ENCODE peak calls at places on chromosomes 1 and 21, in five cellular contexts. E, G, B, L and C are unnamed samples.
A peak's percentile ranks its signal among the peaks of the same experiment; 100 is the strongest.

GRCh38 chr1:238982736-238983135 is 403.6 kb upstream of the CHRM3 start:
- DNase-seq in E (no peak), G (no peak), B (no peak), L (no peak), C (no peak)

GRCh38 chr1:35640380-35641232 is 720 bp downstream of the PSMB2 start:
- DNase-seq in E (peak; percentile 17), G (no peak), B (no peak), L (no peak), C (no peak)

GRCh38 chr1:67749844-67750689 is 65.1 kb downstream of the GADD45A start:
- DNase-seq in E (peak; percentile 36), G (peak; percentile 73), B (peak; percentile 89), L (peak; percentile 56), C (peak; percentile 22)

GRCh38 chr1:77605246-77606026 is 77.0 kb downstream of the ZZZ3 start:
- DNase-seq in E (peak; percentile 64), G (peak; percentile 4), B (peak; percentile 92), L (peak; percentile 68), C (peak; percentile 46)

GRCh38 chr21:42696026-42696380 is 42.6 kb downstream of the PDE9A start:
- DNase-seq in E (no peak), G (no peak), B (no peak), L (no peak), C (no peak)

GRCh38 chr1:204267191-204267601 is 53.4 kb upstream of the GOLT1A start:
- DNase-seq in E (no peak), G (no peak), B (no peak), L (no peak), C (no peak)

GRCh38 chr1:46558141-46558963 is 6.9 kb upstream of the KNCN start:
- DNase-seq in E (no peak), G (no peak), B (no peak), L (peak; percentile 10), C (no peak)

GRCh38 chr1:51741121-51741681 is 124.3 kb downstream of the OSBPL9 start:
- DNase-seq in E (no peak), G (no peak), B (no peak), L (no peak), C (no peak)

GRCh38 chr1:46166521-46167462 is 8.1 kb upstream of the TSPAN1 start:
- DNase-seq in E (no peak), G (no peak), B (peak; percentile 15), L (peak; percentile 60), C (no peak)

GRCh38 chr21:32975811-32976507 is 49.8 kb upstream of the OLIG2 start:
- DNase-seq in E (no peak), G (no peak), B (no peak), L (no peak), C (no peak)

GRCh38 chr1:64663654-64664053 is 81.2 kb upstream of the RAVER2 start:
- DNase-seq in E (no peak), G (peak; percentile 16), B (no peak), L (no peak), C (no peak)

GRCh38 chr1:169483500-169483966 is 2.2 kb downstream of the SLC19A2 start:
- DNase-seq in E (peak; percentile 86), G (peak; percentile 71), B (peak; percentile 89), L (peak; percentile 76), C (no peak)

GRCh38 chr1:225467193-225468020 is 39.6 kb upstream of the LBR start:
- DNase-seq in E (peak; percentile 44), G (no peak), B (no peak), L (peak; percentile 55), C (no peak)

GRCh38 chr21:29335720-29336119 is 37.0 kb downstream of the BACH1 start:
- DNase-seq in E (no peak), G (no peak), B (peak; percentile 53), L (no peak), C (no peak)

GRCh38 chr1:21532496-21532895 is 23.3 kb downstream of the ALPL start:
- DNase-seq in E (no peak), G (no peak), B (no peak), L (no peak), C (no peak)

GRCh38 chr1:118155106-118155505 is 29.9 kb downstream of the SPAG17 start:
- DNase-seq in E (no peak), G (no peak), B (no peak), L (no peak), C (no peak)

GRCh38 chr1:236143104-236143948 is 987 bp downstream of the GPR137B start:
- DNase-seq in E (no peak), G (peak; percentile 63), B (peak; percentile 75), L (no peak), C (no peak)

GRCh38 chr1:112852934-112853333 is 103.1 kb downstream of the SLC16A1 start:
- DNase-seq in E (no peak), G (no peak), B (no peak), L (no peak), C (no peak)

GRCh38 chr1:145935708-145936107 is 8.4 kb upstream of the RBM8A start:
- DNase-seq in E (no peak), G (no peak), B (no peak), L (no peak), C (no peak)

GRCh38 chr1:23424171-23424959 is at the start of gene TCEA3:
- DNase-seq in E (peak; percentile 83), G (peak; percentile 77), B (no peak), L (peak; percentile 81), C (no peak)

GRCh38 chr1:6426321-6426971 is 1.9 kb downstream of the ESPN start:
- DNase-seq in E (no peak), G (no peak), B (no peak), L (peak; percentile 53), C (no peak)

GRCh38 chr1:248858096-248858890 is 592 bp downstream of the ZNF692 start:
- DNase-seq in E (peak; percentile 72), G (peak; percentile 84), B (peak; percentile 54), L (peak; percentile 82), C (peak; percentile 32)

GRCh38 chr1:96749618-96750017 is 28.0 kb downstream of the PTBP2 start:
- DNase-seq in E (no peak), G (no peak), B (peak; percentile 14), L (no peak), C (no peak)

GRCh38 chr21:31580866-31581276 is 78.6 kb upstream of the SOD1 start:
- DNase-seq in E (peak; percentile 30), G (peak; percentile 81), B (peak; percentile 72), L (peak; percentile 67), C (peak; percentile 69)

GRCh38 chr1:201552941-201553341 is 14.0 kb downstream of the NAV1 start:
- DNase-seq in E (no peak), G (no peak), B (no peak), L (no peak), C (no peak)

GRCh38 chr1:53572061-53572801 is 113.0 kb downstream of the DMRTB1 start:
- DNase-seq in E (peak; percentile 14), G (peak; percentile 81), B (no peak), L (peak; percentile 52), C (no peak)

GRCh38 chr21:42302794-42303193 is 12.4 kb downstream of the TFF3 start:
- DNase-seq in E (no peak), G (no peak), B (no peak), L (no peak), C (no peak)

DNA sequence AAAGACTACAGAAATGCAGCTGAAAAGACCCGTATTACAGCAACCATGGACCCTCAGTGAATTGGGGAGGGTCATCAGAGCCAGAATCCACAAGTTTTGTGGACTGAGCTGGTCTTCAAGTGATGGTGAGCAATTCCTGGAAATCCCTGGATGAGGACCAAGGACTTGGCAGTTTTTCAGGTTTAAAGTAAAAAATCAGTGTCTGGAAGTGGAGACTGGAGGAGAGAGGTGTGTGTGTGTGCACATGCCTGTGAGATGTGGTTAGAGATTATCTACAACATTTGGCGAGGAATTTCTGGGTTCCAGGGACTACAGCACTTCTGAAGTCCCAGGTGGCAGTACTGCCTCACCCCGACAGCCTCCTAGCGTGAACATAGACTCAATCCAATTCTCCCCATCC is 56.4 kb downstream of the KIRREL1 start:
- DNase-seq in E (no peak), G (no peak), B (peak; percentile 48), L (no peak), C (no peak)
- TF ChIP-seq CTCF in E (no peak), G (no peak), B (no peak), L (no peak), C (no peak)

GRCh38 chr1:227661495-227661894 is 73.6 kb downstream of the JMJD4 start:
- DNase-seq in E (no peak), G (no peak), B (no peak), L (no peak), C (no peak)

GRCh38 chr1:227662933-227663332 is 72.2 kb downstream of the JMJD4 start:
- DNase-seq in E (no peak), G (no peak), B (no peak), L (no peak), C (no peak)

GRCh38 chr1:227666286-227666685 is 68.8 kb downstream of the JMJD4 start:
- DNase-seq in E (no peak), G (no peak), B (no peak), L (no peak), C (no peak)
- H3K9me3 ChIP-seq in E (peaks cover 54% of the 10 kb centered on the region), G (peaks cover 34% of the 10 kb centered on the region), B (no peaks in the 10 kb centered on the region), L (peaks cover 15% of the 10 kb centered on the region), C (peaks cover 91% of the 10 kb centered on the region)

GRCh38 chr21:45110873-45111624 is 36.7 kb downstream of the ADARB1 start:
- DNase-seq in E (no peak), G (no peak), B (no peak), L (no peak), C (no peak)
- TF ChIP-seq CTCF in E (no peak), G (no peak), B (no peak), L (no peak), C (no peak)

GRCh38 chr21:46104104-46104503 is 6.2 kb downstream of the COL6A2 start:
- DNase-seq in E (no peak), G (no peak), B (no peak), L (no peak), C (no peak)
- H3K9me3 ChIP-seq in E (no peaks in the 10 kb centered on the region), G (peaks cover 14% of the 10 kb centered on the region), B (no peaks in the 10 kb centered on the region), L (peaks cover 8% of the 10 kb centered on the region), C (no peaks in the 10 kb centered on the region)

GRCh38 chr1:206855863-206856262 is 9.6 kb upstream of the IL20 start:
- DNase-seq in E (no peak), G (no peak), B (no peak), L (no peak), C (no peak)

GRCh38 chr1:206854401-206855129 is 10.9 kb upstream of the IL20 start:
- DNase-seq in E (no peak), G (no peak), B (no peak), L (no peak), C (no peak)

GRCh38 chr1:206860165-206860564 is 5.3 kb upstream of the IL20 start:
- DNase-seq in E (no peak), G (no peak), B (no peak), L (no peak), C (no peak)

GRCh38 chr1:206859082-206859491 is 6.3 kb upstream of the IL20 start:
- DNase-seq in E (no peak), G (no peak), B (no peak), L (no peak), C (no peak)

GRCh38 chr1:206856674-206857464 is 8.6 kb upstream of the IL20 start:
- DNase-seq in E (no peak), G (no peak), B (no peak), L (no peak), C (no peak)
- TF ChIP-seq CTCF in E (no peak), G (peak; percentile 13), B (peak; percentile 20), L (no peak), C (no peak)